ENCODE peak calls at places on chromosomes 12 and 14, in seven cellular contexts. I is naive thymus-derived CD8-positive, alpha-beta T cell; D is Karpas-422; J is NB4; S is GM12865; A is CD8-positive, alpha-beta memory T cell; W is IMR-90. N is an unnamed sample.
A peak's percentile ranks its signal among the peaks of the same experiment; 100 is the strongest.

GRCh38 chr14:20631821-20632389 is 9.6 kb downstream of the OR6S1 start:
- DNase-seq in I (no peak), D (no peak), J (peak; percentile 60), S (peak; percentile 47), A (no peak), W (peak; percentile 56), N (peak; percentile 84)

GRCh38 chr12:90939382-90939781 is 15.6 kb downstream of the CCER1 start:
- DNase-seq in I (no peak), D (no peak), J (no peak), S (no peak), A (no peak), W (peak; percentile 26), N (no peak)

GRCh38 chr12:40693503-40693863 is 1.2 kb downstream of the CNTN1 start:
- DNase-seq in I (no peak), D (no peak), J (no peak), S (no peak), A (no peak), W (no peak), N (peak; percentile 76)

GRCh38 chr14:101514136-101514535 is 47.2 kb upstream of the DIO3 start:
- DNase-seq in I (no peak), D (no peak), J (no peak), S (no peak), A (no peak), W (no peak), N (no peak)

GRCh38 chr14:38868415-38869290 is 234.4 kb downstream of the SEC23A start:
- DNase-seq in I (no peak), D (no peak), J (no peak), S (no peak), A (no peak), W (no peak), N (no peak)

GRCh38 chr12:48764521-48764920 is 24.4 kb downstream of the ADCY6 start:
- DNase-seq in I (no peak), D (no peak), J (peak; percentile 33), S (peak; percentile 73), A (no peak), W (no peak), N (no peak)

GRCh38 chr14:90137807-90138206 is 76.0 kb downstream of the KCNK13 start:
- DNase-seq in I (no peak), D (no peak), J (no peak), S (no peak), A (no peak), W (peak; percentile 17), N (no peak)

GRCh38 chr14:68978550-68978911 is 571 bp downstream of the ACTN1 start:
- DNase-seq in I (peak; percentile 55), D (peak; percentile 48), J (peak; percentile 68), S (peak; percentile 33), A (no peak), W (no peak), N (peak; percentile 83)

GRCh38 chr14:30185832-30186231 is 258.2 kb upstream of the PRKD1 start:
- DNase-seq in I (no peak), D (no peak), J (no peak), S (no peak), A (no peak), W (no peak), N (no peak)

GRCh38 chr12:6462234-6462995 is 8.1 kb downstream of the VAMP1 start:
- DNase-seq in I (no peak), D (no peak), J (no peak), S (no peak), A (peak; percentile 65), W (no peak), N (no peak)

GRCh38 chr12:52580496-52580895 is 6.9 kb upstream of the KRT74 start:
- DNase-seq in I (no peak), D (peak; percentile 53), J (no peak), S (no peak), A (no peak), W (no peak), N (peak; percentile 17)

GRCh38 chr14:91229743-91230200 is 14.7 kb downstream of the GPR68 start:
- DNase-seq in I (peak; percentile 81), D (no peak), J (peak; percentile 95), S (peak; percentile 94), A (peak; percentile 86), W (peak; percentile 61), N (no peak)

GRCh38 chr12:53966385-53967133 is 6.4 kb upstream of the HOXC11 start:
- DNase-seq in I (no peak), D (no peak), J (no peak), S (no peak), A (no peak), W (no peak), N (no peak)

GRCh38 chr14:101201535-101202125 is 298.1 kb upstream of the RTL1 start:
- DNase-seq in I (no peak), D (no peak), J (no peak), S (no peak), A (no peak), W (no peak), N (peak; percentile 43)

GRCh38 chr14:38818555-38818954 is 284.5 kb downstream of the SEC23A start:
- DNase-seq in I (no peak), D (no peak), J (no peak), S (no peak), A (no peak), W (no peak), N (no peak)

GRCh38 chr14:95683793-95684192 is 2.4 kb upstream of the TCL1B start:
- DNase-seq in I (peak; percentile 12), D (peak; percentile 92), J (peak; percentile 54), S (peak; percentile 65), A (no peak), W (no peak), N (no peak)

GRCh38 chr14:92040431-92041040 is 677 bp upstream of the TRIP11 start:
- DNase-seq in I (no peak), D (peak; percentile 95), J (peak; percentile 59), S (peak; percentile 52), A (no peak), W (peak; percentile 61), N (no peak)

N was measured in sciatic nerve.